ENCODE peak calls at places on chromosomes 12 and 14, in five cellular contexts. C is AG04450, Z is HepG2, O is Caco-2, X is fibroblast of lung. R is an unnamed sample.

GRCh38 chr14:72736791-72737559 is 156.9 kb downstream of the DPF3 start:
- DNase-seq in C (no peak), Z (no peak), O (no peak), X (peak), R (peak)

GRCh38 chr14:76687611-76688372 is 73.5 kb upstream of the VASH1 start:
- DNase-seq in C (no peak), Z (peak), O (no peak), X (peak), R (no peak)

GRCh38 chr14:34356267-34356660 is 105.8 kb downstream of the SPTSSA start:
- DNase-seq in C (no peak), Z (no peak), O (no peak), X (peak), R (peak)

GRCh38 chr12:39619316-39619659 is 315 bp downstream of the ABCD2 start:
- DNase-seq in C (no peak), Z (no peak), O (no peak), X (no peak), R (no peak)

GRCh38 chr14:90559811-90560492 is 163.1 kb downstream of the CALM1 start:
- DNase-seq in C (no peak), Z (no peak), O (no peak), X (no peak), R (no peak)

GRCh38 chr14:24094839-24095195 is 706 bp downstream of the PCK2 start:
- DNase-seq in C (no peak), Z (no peak), O (no peak), X (no peak), R (peak)

GRCh38 chr14:95046711-95047681 is 110.3 kb downstream of the DICER1 start:
- DNase-seq in C (no peak), Z (no peak), O (no peak), X (peak), R (no peak)

GRCh38 chr14:86852530-86852929 is 1140.5 kb downstream of the GALC start:
- DNase-seq in C (peak), Z (no peak), O (no peak), X (peak), R (no peak)

GRCh38 chr12:128819293-128820144 is 4.2 kb downstream of the SLC15A4 start:
- DNase-seq in C (no peak), Z (no peak), O (no peak), X (no peak), R (no peak)

GRCh38 chr12:113424915-113425823 is 3.0 kb downstream of the SDSL start:
- DNase-seq in C (no peak), Z (peak), O (peak), X (peak), R (peak)
- H3K4me3 ChIP-seq in C (no peak), Z (no peak), O (no peak), X (no peak), R (no peak)

GRCh38 chr14:60163741-60164140 is 1.5 kb downstream of the DHRS7 start:
- DNase-seq in C (no peak), Z (no peak), O (no peak), X (no peak), R (no peak)

GRCh38 chr14:60165547-60165876 is 314 bp upstream of the DHRS7 start:
- DNase-seq in C (no peak), Z (no peak), O (no peak), X (no peak), R (no peak)

GRCh38 chr14:60166144-60166543 is 946 bp upstream of the DHRS7 start:
- DNase-seq in C (no peak), Z (no peak), O (no peak), X (no peak), R (no peak)

GRCh38 chr14:60164404-60164716 is 838 bp downstream of the DHRS7 start:
- DNase-seq in C (no peak), Z (peak), O (no peak), X (no peak), R (peak)

GRCh38 chr14:60164717-60165546 is at the start of gene DHRS7:
- DNase-seq in C (peak), Z (peak), O (peak), X (peak), R (peak)
- TF ChIP-seq CTCF in C (peak), Z (peak), O (peak), X (peak), R (peak)

GRCh38 chr12:12481636-12482035 is 81.0 kb downstream of the DUSP16 start:
- DNase-seq in C (no peak), Z (no peak), O (no peak), X (no peak), R (no peak)
- H3K4me3 ChIP-seq in C (no peak), Z (no peak), O (no peak), X (no peak), R (no peak)

GRCh38 chr14:26394114-26394855 is 203.5 kb downstream of the NOVA1 start:
- DNase-seq in C (no peak), Z (no peak), O (peak), X (peak), R (peak)
- TF ChIP-seq CTCF in C (peak), Z (no peak), O (peak), X (peak), R (peak)

DNA sequence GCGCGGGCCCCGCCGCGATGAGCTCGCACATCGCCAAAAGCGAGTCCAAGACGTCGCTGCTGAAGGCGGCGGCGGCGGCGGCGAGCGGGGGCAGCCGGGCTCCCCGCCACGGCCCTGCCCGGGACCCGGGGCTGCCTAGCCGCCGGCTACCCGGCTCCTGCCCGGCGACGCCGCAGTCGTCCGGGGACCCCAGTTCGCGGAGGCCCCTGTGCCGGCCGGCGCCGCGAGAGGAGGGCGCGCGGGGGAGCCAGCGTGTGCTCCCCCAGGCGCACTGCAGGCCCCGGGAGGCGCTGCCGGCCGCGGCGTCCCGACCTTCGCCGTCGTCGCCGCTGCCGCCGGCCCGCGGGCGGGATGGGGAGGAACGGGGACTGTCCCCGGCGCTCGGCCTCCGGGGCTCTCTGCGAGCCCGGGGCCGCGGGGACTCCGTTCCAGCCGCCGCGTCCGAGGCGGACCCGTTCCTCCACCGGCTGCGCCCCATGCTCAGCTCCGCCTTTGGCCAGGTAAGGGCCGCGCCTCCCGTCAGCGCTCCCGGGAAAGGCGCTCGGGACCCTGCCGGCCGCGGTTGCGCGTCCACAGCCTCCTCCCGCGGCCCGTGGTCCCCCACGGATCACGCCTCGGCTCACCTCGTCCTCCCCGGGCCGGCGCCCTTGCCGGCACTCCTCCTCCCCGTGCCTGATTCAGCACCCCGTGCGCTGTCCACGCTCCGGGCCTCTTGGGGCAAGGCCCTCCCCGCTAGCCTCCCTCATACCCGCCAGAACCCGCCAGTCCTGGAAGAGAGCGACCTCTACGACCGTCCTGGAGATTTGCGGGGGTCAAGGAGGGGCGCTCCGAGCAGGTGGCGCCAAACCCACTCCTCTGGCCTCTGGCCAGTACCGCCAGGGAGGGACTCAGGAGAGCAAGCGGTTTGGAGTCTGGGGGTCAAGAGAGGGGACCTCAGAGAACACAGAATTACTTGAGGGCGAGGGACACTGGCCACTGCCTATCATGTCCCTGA is 711 bp downstream of the CABP1 start:
- DNase-seq in C (no peak), Z (peak), O (peak), X (peak), R (peak)
- H3K4me3 ChIP-seq in C (no peak), Z (peak), O (peak), X (no peak), R (peak)

DNA sequence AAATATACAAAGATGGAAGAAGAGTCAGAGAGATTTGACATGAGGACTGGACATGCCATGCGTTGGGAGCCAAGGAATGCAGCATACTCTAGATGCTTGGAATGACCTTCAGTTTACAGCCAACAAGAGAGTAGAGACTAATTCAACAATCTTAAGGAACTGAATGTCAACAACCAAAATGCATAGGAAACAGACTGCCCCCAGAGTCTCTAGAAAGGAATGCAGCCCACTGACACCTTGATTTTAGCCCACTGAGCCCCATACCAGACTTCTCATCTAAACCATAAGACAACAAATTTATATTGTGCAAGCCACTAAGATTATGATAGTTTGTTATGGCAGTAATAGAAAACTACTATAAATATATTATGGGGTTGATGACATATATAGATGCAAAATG is 611.2 kb downstream of the RPS29 start:
- DNase-seq in C (no peak), Z (no peak), O (no peak), X (no peak), R (no peak)
- TF ChIP-seq CTCF in C (no peak), Z (no peak), O (no peak), X (no peak), R (no peak)

DNA sequence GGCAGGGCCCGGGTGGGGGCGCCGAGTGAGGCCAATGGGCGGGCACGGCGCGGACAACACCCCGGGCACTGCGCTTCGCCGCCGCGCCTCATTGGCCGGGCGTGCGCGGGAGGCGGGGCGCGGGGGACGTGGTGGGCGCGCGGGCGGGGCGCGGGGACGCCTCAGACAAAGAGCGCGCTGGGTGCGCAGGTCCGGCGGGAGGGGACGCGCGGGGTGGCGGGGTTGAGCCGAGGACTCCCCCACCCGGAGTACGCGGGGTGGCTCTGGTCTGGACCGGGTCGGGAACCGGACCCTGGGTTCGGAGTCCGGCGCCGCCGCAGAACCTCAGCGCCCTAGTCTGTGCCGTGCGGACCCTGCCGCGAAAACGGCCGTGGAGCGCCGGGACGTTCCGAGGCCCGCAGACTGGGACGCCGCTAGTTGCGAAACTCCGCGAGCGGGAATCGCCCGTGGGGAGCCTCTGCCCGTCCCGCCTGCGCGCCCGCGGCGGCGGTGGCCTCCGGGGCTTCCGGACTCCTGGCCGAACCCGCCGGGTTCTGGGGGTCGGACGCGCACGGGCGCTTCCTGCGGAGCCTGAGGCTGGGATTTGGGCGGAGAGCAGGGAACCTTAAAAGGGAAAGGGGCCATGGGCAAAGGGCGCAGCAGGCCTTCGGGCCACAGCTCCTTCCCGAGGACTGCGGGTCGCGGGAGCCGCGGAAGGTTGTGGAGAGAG is 416 bp upstream of the SLC25A29 start:
- DNase-seq in C (no peak), Z (peak), O (peak), X (peak), R (peak)
- H3K4me3 ChIP-seq in C (peak), Z (peak), O (peak), X (peak), R (peak)

GRCh38 chr12:52139579-52140062 is 52.2 kb downstream of the KRT80 start:
- DNase-seq in C (no peak), Z (no peak), O (peak), X (peak), R (no peak)

GRCh38 chr12:52142431-52142830 is 49.4 kb downstream of the KRT80 start:
- DNase-seq in C (no peak), Z (no peak), O (no peak), X (no peak), R (no peak)

GRCh38 chr12:52141875-52142274 is 49.9 kb downstream of the KRT80 start:
- DNase-seq in C (no peak), Z (no peak), O (no peak), X (no peak), R (no peak)

GRCh38 chr12:52139147-52139546 is 52.7 kb downstream of the KRT80 start:
- DNase-seq in C (no peak), Z (no peak), O (no peak), X (no peak), R (no peak)

GRCh38 chr12:52141306-52141705 is 50.5 kb downstream of the KRT80 start:
- DNase-seq in C (no peak), Z (no peak), O (no peak), X (no peak), R (no peak)
- TF ChIP-seq CTCF in C (no peak), Z (no peak), O (no peak), X (no peak), R (no peak)

DNA sequence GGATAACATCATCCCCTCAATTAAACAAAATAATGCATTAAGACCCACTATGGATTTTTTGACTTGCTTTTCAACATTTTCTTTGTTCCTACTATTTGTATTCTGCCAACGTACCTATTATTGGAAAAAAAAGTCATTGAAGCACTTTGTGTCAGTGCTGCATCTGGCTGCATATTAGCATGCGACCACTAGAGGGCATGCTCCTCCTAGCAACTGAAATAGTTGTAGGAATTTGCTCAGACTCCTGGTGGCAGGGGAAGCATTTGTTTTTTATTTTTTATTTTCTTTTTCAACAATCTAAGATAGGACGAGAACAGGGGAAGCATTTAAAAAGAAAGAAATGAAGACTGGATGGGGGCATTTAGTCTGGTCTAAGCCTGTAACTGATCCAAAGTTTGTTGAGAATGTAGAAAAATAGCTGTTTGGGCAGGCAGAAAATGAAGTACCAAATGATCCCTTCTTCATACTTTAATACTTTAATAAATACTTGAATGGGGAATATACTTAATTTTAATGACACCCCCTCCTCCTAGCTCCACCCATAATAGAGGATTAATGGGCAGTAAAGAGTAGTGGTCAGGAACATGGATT is 14.5 kb upstream of the CLEC4A start:
- DNase-seq in C (peak), Z (peak), O (peak), X (peak), R (peak)
- H3K4me3 ChIP-seq in C (no peak), Z (no peak), O (no peak), X (no peak), R (no peak)

GRCh38 chr14:37708481-37708880 is 113.1 kb downstream of the TTC6 start:
- DNase-seq in C (peak), Z (no peak), O (no peak), X (no peak), R (no peak)

GRCh38 chr14:37711499-37712475 is 116.4 kb downstream of the TTC6 start:
- DNase-seq in C (no peak), Z (peak), O (no peak), X (no peak), R (no peak)

GRCh38 chr14:37707716-37708115 is 112.3 kb downstream of the TTC6 start:
- DNase-seq in C (no peak), Z (no peak), O (no peak), X (no peak), R (no peak)

GRCh38 chr14:37712976-37713431 is 117.6 kb downstream of the TTC6 start:
- DNase-seq in C (no peak), Z (peak), O (no peak), X (no peak), R (no peak)

DNA sequence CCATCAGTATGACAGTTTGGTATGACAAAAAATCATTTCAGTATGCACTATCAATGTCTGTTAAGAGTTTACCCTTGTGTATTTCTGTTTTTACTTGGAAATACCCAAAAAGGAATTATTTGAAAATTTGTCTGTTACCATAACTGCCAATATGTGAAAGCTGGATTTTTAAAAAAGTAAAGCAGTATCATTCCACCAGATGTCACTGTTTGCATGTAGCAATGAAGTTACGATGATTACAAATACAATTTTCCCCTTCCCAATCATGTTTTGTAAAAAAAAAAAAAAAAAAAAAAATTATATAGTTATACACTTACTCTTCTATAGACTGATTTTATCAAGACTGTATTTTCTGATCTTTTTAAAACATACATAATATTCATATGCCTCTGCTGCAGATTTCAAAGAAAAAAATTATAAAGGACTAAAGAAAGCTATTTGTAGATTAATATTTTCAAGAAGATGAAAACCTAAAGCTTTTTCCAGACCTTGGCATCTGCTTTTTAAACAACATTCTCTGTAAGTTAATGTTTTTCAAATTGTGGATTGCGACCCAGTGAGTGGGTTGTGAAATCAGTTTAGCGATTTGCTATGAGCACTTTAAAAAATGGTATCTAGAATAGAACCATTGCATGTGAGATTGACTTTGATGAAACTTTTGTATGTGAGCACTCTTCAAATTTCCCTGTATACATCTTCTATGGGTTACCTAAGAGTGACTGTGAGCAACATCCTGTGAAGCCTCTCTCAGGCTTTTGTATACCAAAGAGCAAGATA is 114.2 kb downstream of the TTC6 start:
- DNase-seq in C (no peak), Z (peak), O (no peak), X (peak), R (peak)
- TF ChIP-seq CTCF in C (peak), Z (peak), O (peak), X (no peak), R (peak)

R was measured in fibroblast of the aortic adventitia.